ENCODE peak calls at places on chromosomes 6 and 20, in seven cellular contexts. N, J, W, E, L, S and A are unnamed samples.

GRCh38 chr6:40480678-40481077 is 106.5 kb downstream of the LRFN2 start:
- DNase-seq in W (no peak), N (no peak), S (no peak), L (no peak), E (no peak), J (no peak), A (no peak)

GRCh38 chr6:75526502-75527127 is 33.0 kb upstream of the FILIP1 start:
- DNase-seq in W (peak; percentile 36), J (peak; percentile 75), L (no peak), S (peak; percentile 86), N (no peak), E (peak; percentile 15), A (no peak)

GRCh38 chr20:62308102-62308822 is 5.5 kb downstream of the ADRM1 start:
- DNase-seq in E (no peak), L (no peak), N (no peak), S (no peak), W (no peak), J (no peak), A (no peak)

GRCh38 chr20:14098261-14098660 is 102.9 kb downstream of the MACROD2 start:
- DNase-seq in W (no peak), E (no peak), L (no peak), S (no peak), N (no peak), J (no peak), A (no peak)

GRCh38 chr6:25472314-25472713 is 179.7 kb upstream of the SCGN start:
- DNase-seq in E (no peak), W (no peak), L (no peak), N (no peak), J (no peak), S (no peak), A (no peak)

GRCh38 chr6:84728602-84729001 is 35.8 kb downstream of the TBX18 start:
- DNase-seq in S (no peak), E (no peak), W (no peak), J (no peak), L (no peak), N (no peak), A (no peak)

GRCh38 chr20:59644371-59644939 is 40.1 kb downstream of the PHACTR3 start:
- DNase-seq in S (no peak), E (no peak), J (no peak), L (no peak), W (no peak), N (no peak), A (no peak)

GRCh38 chr6:53811082-53811481 is 16.3 kb downstream of the LRRC1 start:
- DNase-seq in L (peak; percentile 71), E (no peak), J (no peak), S (peak; percentile 84), N (no peak), W (no peak), A (peak; percentile 70)

GRCh38 chr6:91303326-91303725 is 716.5 kb upstream of the MAP3K7 start:
- DNase-seq in S (no peak), W (no peak), J (no peak), L (no peak), E (no peak), N (no peak), A (no peak)

GRCh38 chr6:28258877-28259777 is at the start of gene NKAPL:
- DNase-seq in N (peak; percentile 92), E (peak; percentile 89), W (peak; percentile 84), S (peak; percentile 78), L (peak; percentile 73), J (peak; percentile 86), A (peak; percentile 89)

GRCh38 chr6:147204060-147204785 is at the start of gene STXBP5:
- DNase-seq in L (peak; percentile 74), E (peak; percentile 50), W (peak; percentile 59), S (peak; percentile 65), N (peak; percentile 83), J (peak; percentile 43), A (peak; percentile 83)

GRCh38 chr6:168133186-168133585 is 54.2 kb upstream of the FRMD1 start:
- DNase-seq in S (no peak), N (peak; percentile 75), L (no peak), E (peak; percentile 50), J (peak; percentile 34), W (peak; percentile 67), A (no peak)

GRCh38 chr6:104182811-104183210 is 676.9 kb downstream of the HACE1 start:
- DNase-seq in N (no peak), S (no peak), J (no peak), L (no peak), W (no peak), E (no peak), A (no peak)

GRCh38 chr6:29884261-29884660 is 56.6 kb downstream of the HLA-G start:
- DNase-seq in W (no peak), E (no peak), L (no peak), N (no peak), S (no peak), J (no peak), A (no peak)

GRCh38 chr6:26240157-26240980 is 124.6 kb upstream of the BTN3A2 start:
- DNase-seq in W (no peak), S (peak; percentile 68), J (peak; percentile 81), N (peak; percentile 79), L (peak; percentile 73), E (no peak), A (no peak)

GRCh38 chr20:651713-652610 is 1.0 kb downstream of the SRXN1 start:
- DNase-seq in W (peak; percentile 36), J (no peak), E (no peak), S (no peak), N (peak; percentile 54), L (no peak), A (no peak)

GRCh38 chr6:7730003-7730402 is 4.1 kb downstream of the BMP6 start:
- DNase-seq in S (no peak), N (no peak), W (no peak), J (no peak), E (no peak), L (no peak), A (no peak)

GRCh38 chr20:23061713-23062561 is 12.5 kb upstream of the THBD start:
- DNase-seq in E (peak; percentile 44), W (peak; percentile 67), S (peak; percentile 52), L (no peak), N (no peak), J (peak; percentile 69), A (no peak)

GRCh38 chr20:8394308-8394945 is 262.4 kb downstream of the PLCB1 start:
- DNase-seq in L (no peak), E (no peak), N (no peak), S (no peak), J (no peak), W (no peak), A (no peak)

GRCh38 chr6:37971263-37971662 is 151.7 kb downstream of the ZFAND3 start:
- DNase-seq in J (no peak), N (no peak), L (no peak), E (no peak), S (no peak), W (no peak), A (no peak)

GRCh38 chr6:156280131-156280530 is 497.0 kb upstream of the ARID1B start:
- DNase-seq in L (no peak), S (no peak), E (no peak), J (no peak), N (no peak), W (no peak), A (no peak)
- H3K4me3 ChIP-seq in L (no peak overlapping the region), S (no peak overlapping the region), E (no peak overlapping the region), J (no peak overlapping the region), N (no peak overlapping the region), W (no peak overlapping the region), A (no peak overlapping the region)

GRCh38 chr20:31602779-31603441 is 2.2 kb upstream of the ID1 start:
- DNase-seq in J (no peak), L (no peak), E (no peak), N (no peak), W (no peak), S (no peak), A (no peak)
- H3K4me3 ChIP-seq in J (no peak overlapping the region), L (no peak overlapping the region), E (no peak overlapping the region), N (no peak overlapping the region), W (no peak overlapping the region), S (no peak overlapping the region), A (no peak overlapping the region)

DNA sequence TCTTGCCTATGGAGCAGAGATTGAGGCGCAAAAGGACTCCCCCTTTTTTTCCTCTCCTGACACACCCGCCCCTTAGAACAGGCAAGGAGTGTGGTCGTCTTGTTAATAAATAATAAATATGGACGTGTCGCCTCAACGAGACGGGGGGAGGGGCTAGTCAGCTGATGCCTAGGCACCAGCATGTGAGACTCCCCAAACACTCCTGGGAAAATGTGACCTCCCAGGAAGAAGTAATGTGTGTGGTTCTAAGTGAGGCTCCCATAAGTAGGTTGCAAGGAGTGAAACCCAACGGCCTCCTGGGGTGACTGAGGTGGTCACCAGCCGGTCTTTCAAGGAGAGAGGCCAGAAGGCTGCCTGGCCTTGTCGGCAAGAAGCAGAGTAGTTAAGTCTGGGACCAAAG is 1.1 kb upstream of the FAXC start:
- DNase-seq in W (no peak), E (no peak), N (no peak), S (peak; percentile 30), J (no peak), L (no peak), A (no peak)
- H3K4me3 ChIP-seq in W (no peak overlapping the region), E (peak overlapping the region; percentile 77), N (no peak overlapping the region), S (no peak overlapping the region), J (no peak overlapping the region), L (no peak overlapping the region), A (peak overlapping the region; percentile 56)

GRCh38 chr6:3454206-3455016 is 2.4 kb downstream of the SLC22A23 start:
- DNase-seq in J (no peak), S (no peak), W (no peak), L (no peak), N (no peak), E (no peak), A (no peak)

GRCh38 chr6:3453410-3453809 is 3.4 kb downstream of the SLC22A23 start:
- DNase-seq in S (no peak), E (no peak), W (no peak), N (no peak), L (no peak), J (no peak), A (no peak)

GRCh38 chr6:3456395-3456767 is 469 bp downstream of the SLC22A23 start:
- DNase-seq in W (no peak), S (no peak), J (no peak), N (no peak), E (no peak), L (no peak), A (no peak)

GRCh38 chr6:3455490-3456394 is 1.1 kb downstream of the SLC22A23 start:
- DNase-seq in J (peak; percentile 26), S (peak; percentile 38), W (peak; percentile 44), E (peak; percentile 48), L (peak; percentile 69), N (peak; percentile 79), A (peak; percentile 73)

GRCh38 chr6:3455121-3455489 is 1.7 kb downstream of the SLC22A23 start:
- DNase-seq in N (no peak), L (peak; percentile 68), S (peak; percentile 47), E (no peak), J (no peak), W (no peak), A (no peak)
- H3K4me3 ChIP-seq in N (peak overlapping the region; percentile 72), L (peak overlapping the region; percentile 75), S (peak overlapping the region; percentile 37), E (peak overlapping the region; percentile 78), J (peak overlapping the region; percentile 71), W (peak overlapping the region; percentile 49), A (peak overlapping the region; percentile 59)

DNA sequence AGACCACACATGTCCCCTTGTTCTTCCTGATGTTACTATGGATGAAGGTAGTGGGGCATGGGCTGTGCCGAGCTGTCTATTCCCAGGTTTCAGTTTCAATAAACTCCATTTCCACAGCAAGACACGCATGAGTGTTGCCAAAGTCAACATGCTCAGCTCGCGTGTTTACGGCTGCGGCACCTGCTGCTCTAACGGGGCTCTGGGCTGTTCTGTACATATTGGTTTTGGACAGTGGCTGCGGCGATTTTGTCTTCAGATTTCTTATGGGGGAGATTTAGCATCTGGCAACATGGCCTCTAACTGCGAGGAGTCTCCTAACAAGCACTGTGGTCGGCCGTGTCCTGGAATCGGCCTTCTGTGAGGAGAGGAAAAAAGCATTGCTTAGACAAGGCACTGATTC is 58.6 kb downstream of the TMEM242 start:
- DNase-seq in E (no peak), W (no peak), J (no peak), S (peak; percentile 40), L (no peak), N (no peak), A (no peak)
- H3K4me3 ChIP-seq in E (no peak overlapping the region), W (no peak overlapping the region), J (no peak overlapping the region), S (no peak overlapping the region), L (no peak overlapping the region), N (no peak overlapping the region), A (no peak overlapping the region)